ENCODE peak calls at places on chromosome 4, in nine cellular contexts. One of them, this sample, is unnamed.

GRCh38 chr4:153781717-153782416 is 7.0 kb downstream of the SFRP2 start:
- DNase-seq in CD4-positive, alpha-beta T cell: no peak
- DNase-seq in HFFc6: peak; percentile 9
- DNase-seq in BE2C: no peak
- DNase-seq in fibroblast of lung: peak; percentile 44
- DNase-seq in brain microvascular endothelial cell: no peak
- DNase-seq in GM10248: no peak
- DNase-seq in GM23338: peak; percentile 55
- DNase-seq in neural progenitor cell: peak; percentile 61
- DNase-seq in this sample: no peak

GRCh38 chr4:169902658-169903345 is 123.4 kb downstream of the MFAP3L start:
- DNase-seq in CD4-positive, alpha-beta T cell: no peak
- DNase-seq in HFFc6: no peak
- DNase-seq in BE2C: no peak
- DNase-seq in fibroblast of lung: no peak
- DNase-seq in brain microvascular endothelial cell: no peak
- DNase-seq in GM10248: no peak
- DNase-seq in GM23338: no peak
- DNase-seq in neural progenitor cell: peak; percentile 9
- DNase-seq in this sample: no peak

GRCh38 chr4:47612116-47613023 is 127.3 kb downstream of the ATP10D start:
- DNase-seq in CD4-positive, alpha-beta T cell: no peak
- DNase-seq in HFFc6: peak; percentile 36
- DNase-seq in BE2C: no peak
- DNase-seq in fibroblast of lung: peak; percentile 70
- DNase-seq in brain microvascular endothelial cell: peak; percentile 16
- DNase-seq in GM10248: no peak
- DNase-seq in GM23338: no peak
- DNase-seq in neural progenitor cell: no peak
- DNase-seq in this sample: no peak

GRCh38 chr4:183960021-183960420 is 54.9 kb downstream of the STOX2 start:
- DNase-seq in CD4-positive, alpha-beta T cell: no peak
- DNase-seq in HFFc6: no peak
- DNase-seq in BE2C: peak; percentile 88
- DNase-seq in fibroblast of lung: peak; percentile 84
- DNase-seq in brain microvascular endothelial cell: peak; percentile 56
- DNase-seq in GM10248: no peak
- DNase-seq in GM23338: peak; percentile 70
- DNase-seq in neural progenitor cell: peak; percentile 86
- DNase-seq in this sample: peak; percentile 75

GRCh38 chr4:15040916-15041463 is 38.7 kb downstream of the CPEB2 start:
- DNase-seq in CD4-positive, alpha-beta T cell: no peak
- DNase-seq in HFFc6: no peak
- DNase-seq in BE2C: no peak
- DNase-seq in fibroblast of lung: peak; percentile 21
- DNase-seq in brain microvascular endothelial cell: no peak
- DNase-seq in GM10248: no peak
- DNase-seq in GM23338: peak; percentile 3
- DNase-seq in neural progenitor cell: no peak
- DNase-seq in this sample: no peak

GRCh38 chr4:183398298-183399129 is 45.9 kb upstream of the CDKN2AIP start:
- DNase-seq in CD4-positive, alpha-beta T cell: peak; percentile 45
- DNase-seq in HFFc6: peak; percentile 59
- DNase-seq in BE2C: peak; percentile 86
- DNase-seq in fibroblast of lung: peak; percentile 76
- DNase-seq in brain microvascular endothelial cell: peak; percentile 62
- DNase-seq in GM10248: peak; percentile 78
- DNase-seq in GM23338: peak; percentile 88
- DNase-seq in neural progenitor cell: peak; percentile 87
- DNase-seq in this sample: peak; percentile 83

GRCh38 chr4:148454835-148455234 is 12.6 kb upstream of the NR3C2 start:
- DNase-seq in CD4-positive, alpha-beta T cell: no peak
- DNase-seq in HFFc6: no peak
- DNase-seq in BE2C: no peak
- DNase-seq in fibroblast of lung: peak; percentile 6
- DNase-seq in brain microvascular endothelial cell: no peak
- DNase-seq in GM10248: no peak
- DNase-seq in GM23338: no peak
- DNase-seq in neural progenitor cell: no peak
- DNase-seq in this sample: no peak

GRCh38 chr4:76809594-76810305 is 88.2 kb downstream of the SOWAHB start:
- DNase-seq in CD4-positive, alpha-beta T cell: no peak
- DNase-seq in HFFc6: no peak
- DNase-seq in BE2C: no peak
- DNase-seq in fibroblast of lung: peak; percentile 71
- DNase-seq in brain microvascular endothelial cell: no peak
- DNase-seq in GM10248: no peak
- DNase-seq in GM23338: no peak
- DNase-seq in neural progenitor cell: no peak
- DNase-seq in this sample: no peak

GRCh38 chr4:78691971-78692814 is 84.0 kb upstream of the BMP2K start:
- DNase-seq in CD4-positive, alpha-beta T cell: no peak
- DNase-seq in HFFc6: no peak
- DNase-seq in BE2C: peak; percentile 67
- DNase-seq in fibroblast of lung: no peak
- DNase-seq in brain microvascular endothelial cell: peak; percentile 41
- DNase-seq in GM10248: no peak
- DNase-seq in GM23338: no peak
- DNase-seq in neural progenitor cell: no peak
- DNase-seq in this sample: no peak

GRCh38 chr4:119394826-119395225 is 72.9 kb upstream of the FABP2 start:
- DNase-seq in CD4-positive, alpha-beta T cell: no peak
- DNase-seq in HFFc6: no peak
- DNase-seq in BE2C: no peak
- DNase-seq in fibroblast of lung: no peak
- DNase-seq in brain microvascular endothelial cell: no peak
- DNase-seq in GM10248: no peak
- DNase-seq in GM23338: peak; percentile 38
- DNase-seq in neural progenitor cell: peak; percentile 4
- DNase-seq in this sample: peak; percentile 22

DNA sequence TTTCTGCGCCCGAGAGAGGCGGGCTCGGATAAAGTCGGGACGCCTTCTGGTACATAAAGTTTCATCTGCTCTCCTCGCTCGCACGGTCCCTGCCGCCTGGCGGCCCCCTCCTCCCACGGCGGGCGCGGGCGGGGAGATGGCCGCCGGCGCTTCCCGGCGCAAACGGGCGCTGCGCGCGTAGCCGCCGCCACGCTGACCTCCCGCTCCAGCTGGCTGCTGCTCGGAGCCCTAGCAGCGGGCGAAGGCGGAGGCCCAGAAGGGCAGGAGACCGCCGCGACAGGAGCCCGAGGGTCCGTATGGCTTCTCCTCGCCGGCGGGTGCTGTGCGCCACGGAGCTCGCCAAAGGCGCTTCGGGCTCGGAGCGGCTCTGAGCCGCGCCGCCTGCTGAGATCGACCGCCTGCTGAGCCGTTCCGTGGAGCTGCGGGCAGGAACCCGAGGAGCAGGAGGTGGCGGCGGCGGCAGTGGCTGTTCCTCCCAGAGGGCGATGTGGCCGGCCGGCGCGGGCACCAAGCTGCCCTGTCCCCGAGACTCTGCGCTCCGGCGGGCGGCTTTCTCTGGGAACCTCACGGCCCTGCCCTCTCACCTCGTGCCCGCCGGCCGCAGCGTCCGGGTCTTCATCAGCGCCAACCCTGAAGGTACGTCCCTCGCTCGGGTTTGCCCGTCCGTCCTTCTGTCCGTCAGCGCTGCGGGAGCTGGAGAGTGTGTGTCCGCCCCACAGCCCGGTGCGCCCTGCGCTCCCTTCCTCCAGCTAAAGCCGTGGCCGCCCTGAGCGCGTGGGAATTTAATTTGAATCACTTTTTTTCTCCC is at the start of gene NWD2:
- DNase-seq in CD4-positive, alpha-beta T cell: no peak
- DNase-seq in HFFc6: no peak
- DNase-seq in BE2C: peak; percentile 6
- DNase-seq in fibroblast of lung: peak; percentile 12
- DNase-seq in brain microvascular endothelial cell: no peak
- DNase-seq in GM10248: peak; percentile 17
- DNase-seq in GM23338: peak; percentile 55
- DNase-seq in neural progenitor cell: peak; percentile 74
- DNase-seq in this sample: peak; percentile 75
- TF ChIP-seq CTCF in CD4-positive, alpha-beta T cell: no peak
- TF ChIP-seq CTCF in HFFc6: no peak
- TF ChIP-seq CTCF in BE2C: no peak
- TF ChIP-seq CTCF in fibroblast of lung: no peak
- TF ChIP-seq CTCF in brain microvascular endothelial cell: no peak
- TF ChIP-seq CTCF in GM10248: no peak
- TF ChIP-seq CTCF in GM23338: peak; percentile 21
- TF ChIP-seq CTCF in neural progenitor cell: peak; percentile 21
- TF ChIP-seq CTCF in this sample: no peak

GRCh38 chr4:93199492-93199891 is 629.1 kb upstream of the ATOH1 start:
- DNase-seq in CD4-positive, alpha-beta T cell: no peak
- DNase-seq in HFFc6: no peak
- DNase-seq in BE2C: peak; percentile 9
- DNase-seq in fibroblast of lung: peak; percentile 31
- DNase-seq in brain microvascular endothelial cell: peak; percentile 6
- DNase-seq in GM10248: peak; percentile 20
- DNase-seq in GM23338: peak; percentile 89
- DNase-seq in neural progenitor cell: peak; percentile 73
- DNase-seq in this sample: no peak
- TF ChIP-seq CTCF in CD4-positive, alpha-beta T cell: no peak
- TF ChIP-seq CTCF in HFFc6: peak; percentile 48
- TF ChIP-seq CTCF in BE2C: peak; percentile 65
- TF ChIP-seq CTCF in fibroblast of lung: peak; percentile 34
- TF ChIP-seq CTCF in brain microvascular endothelial cell: peak; percentile 62
- TF ChIP-seq CTCF in GM10248: peak; percentile 12
- TF ChIP-seq CTCF in GM23338: peak; percentile 80
- TF ChIP-seq CTCF in neural progenitor cell: peak; percentile 72
- TF ChIP-seq CTCF in this sample: peak; percentile 70

GRCh38 chr4:82235346-82235745 is 138.4 kb downstream of the HNRNPD start:
- DNase-seq in CD4-positive, alpha-beta T cell: no peak
- DNase-seq in HFFc6: no peak
- DNase-seq in BE2C: no peak
- DNase-seq in fibroblast of lung: no peak
- DNase-seq in brain microvascular endothelial cell: no peak
- DNase-seq in GM10248: no peak
- DNase-seq in GM23338: no peak
- DNase-seq in neural progenitor cell: no peak
- DNase-seq in this sample: no peak
- TF ChIP-seq CTCF in CD4-positive, alpha-beta T cell: no peak
- TF ChIP-seq CTCF in HFFc6: no peak
- TF ChIP-seq CTCF in BE2C: no peak
- TF ChIP-seq CTCF in fibroblast of lung: no peak
- TF ChIP-seq CTCF in brain microvascular endothelial cell: no peak
- TF ChIP-seq CTCF in GM10248: no peak
- TF ChIP-seq CTCF in GM23338: no peak
- TF ChIP-seq CTCF in neural progenitor cell: no peak
- TF ChIP-seq CTCF in this sample: no peak

GRCh38 chr4:54139332-54139731 is 39.4 kb downstream of the GSX2 start:
- DNase-seq in CD4-positive, alpha-beta T cell: no peak
- DNase-seq in HFFc6: no peak
- DNase-seq in BE2C: no peak
- DNase-seq in fibroblast of lung: no peak
- DNase-seq in brain microvascular endothelial cell: no peak
- DNase-seq in GM10248: no peak
- DNase-seq in GM23338: no peak
- DNase-seq in neural progenitor cell: no peak
- DNase-seq in this sample: no peak
- TF ChIP-seq CTCF in CD4-positive, alpha-beta T cell: no peak
- TF ChIP-seq CTCF in HFFc6: no peak
- TF ChIP-seq CTCF in BE2C: no peak
- TF ChIP-seq CTCF in fibroblast of lung: no peak
- TF ChIP-seq CTCF in brain microvascular endothelial cell: no peak
- TF ChIP-seq CTCF in GM10248: no peak
- TF ChIP-seq CTCF in GM23338: no peak
- TF ChIP-seq CTCF in neural progenitor cell: no peak
- TF ChIP-seq CTCF in this sample: no peak

DNA sequence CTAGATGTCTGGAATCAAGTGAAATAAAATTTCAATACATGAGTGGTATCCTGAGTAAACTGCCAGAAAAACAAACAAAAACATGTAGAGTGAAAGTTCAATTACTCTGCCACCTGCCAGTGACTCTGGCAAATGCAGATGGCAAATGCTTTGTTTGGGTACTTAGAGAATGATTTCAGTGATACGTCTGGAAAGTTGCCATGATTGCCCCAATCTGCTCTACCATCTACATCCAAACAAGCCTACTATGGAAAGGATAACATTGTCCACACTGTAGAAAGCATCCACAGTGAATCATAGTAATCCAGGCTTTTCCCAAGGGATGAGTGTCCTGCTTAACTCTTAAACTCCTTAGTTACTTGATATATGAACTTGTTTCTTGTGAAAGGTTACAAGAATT is 3.4 kb downstream of the SPATA4 start:
- DNase-seq in CD4-positive, alpha-beta T cell: no peak
- DNase-seq in HFFc6: peak; percentile 18
- DNase-seq in BE2C: peak; percentile 42
- DNase-seq in fibroblast of lung: peak; percentile 34
- DNase-seq in brain microvascular endothelial cell: no peak
- DNase-seq in GM10248: no peak
- DNase-seq in GM23338: no peak
- DNase-seq in neural progenitor cell: no peak
- DNase-seq in this sample: no peak
- TF ChIP-seq CTCF in CD4-positive, alpha-beta T cell: no peak
- TF ChIP-seq CTCF in HFFc6: peak; percentile 21
- TF ChIP-seq CTCF in BE2C: peak; percentile 30
- TF ChIP-seq CTCF in fibroblast of lung: no peak
- TF ChIP-seq CTCF in brain microvascular endothelial cell: no peak
- TF ChIP-seq CTCF in GM10248: no peak
- TF ChIP-seq CTCF in GM23338: peak; percentile 22
- TF ChIP-seq CTCF in neural progenitor cell: no peak
- TF ChIP-seq CTCF in this sample: no peak

DNA sequence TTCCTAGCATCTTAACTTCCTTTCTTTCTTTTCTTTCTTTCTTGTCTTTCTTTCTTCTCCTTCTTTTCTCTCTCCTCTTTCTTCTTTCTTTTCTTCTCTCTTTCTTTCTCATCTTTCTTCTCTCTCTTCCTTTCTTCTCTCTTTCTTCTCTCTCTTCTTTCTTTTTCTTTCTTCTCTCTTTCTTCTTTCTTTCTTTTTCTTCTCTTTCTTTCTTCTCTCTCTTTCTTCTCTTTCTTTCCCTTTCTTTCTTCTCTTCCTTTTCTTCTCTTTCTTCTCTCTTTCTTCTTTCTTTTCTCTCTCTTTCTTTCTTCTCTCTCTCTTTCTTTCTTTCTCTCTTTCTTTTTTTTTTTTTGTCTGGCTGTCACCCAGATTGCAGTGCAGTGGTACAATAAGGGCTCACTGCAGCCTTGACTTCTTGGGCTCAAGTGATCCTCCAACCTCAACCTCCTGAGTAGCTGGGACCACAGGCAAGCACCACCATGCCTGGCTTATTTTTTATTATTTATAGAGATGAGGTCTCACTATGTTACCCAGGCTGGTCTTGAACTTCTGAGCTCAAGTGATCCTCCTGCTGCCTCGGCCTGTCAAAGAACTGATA is 17.5 kb downstream of the NMU start:
- DNase-seq in CD4-positive, alpha-beta T cell: no peak
- DNase-seq in HFFc6: no peak
- DNase-seq in BE2C: no peak
- DNase-seq in fibroblast of lung: no peak
- DNase-seq in brain microvascular endothelial cell: no peak
- DNase-seq in GM10248: no peak
- DNase-seq in GM23338: peak; percentile 29
- DNase-seq in neural progenitor cell: no peak
- DNase-seq in this sample: no peak
- TF ChIP-seq CTCF in CD4-positive, alpha-beta T cell: peak; percentile 45
- TF ChIP-seq CTCF in HFFc6: no peak
- TF ChIP-seq CTCF in BE2C: no peak
- TF ChIP-seq CTCF in fibroblast of lung: no peak
- TF ChIP-seq CTCF in brain microvascular endothelial cell: no peak
- TF ChIP-seq CTCF in GM10248: no peak
- TF ChIP-seq CTCF in GM23338: no peak
- TF ChIP-seq CTCF in neural progenitor cell: no peak
- TF ChIP-seq CTCF in this sample: no peak